ENCODE peak calls at places on chromosomes 11 and 22, in nine cellular contexts. G is A172; X is neural crest cell; I is activated CD8-positive, alpha-beta memory T cell treated with anti-CD3 and anti-CD28 coated beads for 24 hours; R is upper lobe of right lung; A is EL; T is ovary; M is activated naive CD8-positive, alpha-beta T cell treated with anti-CD3 and anti-CD28 coated beads, Interleukin-2, amount 50 U/mL, for 16 hours; F is naive thymus-derived CD8-positive, alpha-beta T cell. W is an unnamed sample.

GRCh38 chr22:27723150-27723549 is 78.4 kb downstream of the MN1 start:
- DNase-seq in G (no peak), X (no peak), I (no peak), R (no peak), A (no peak), T (no peak), M (no peak), F (no peak), W (no peak)

GRCh38 chr11:128678017-128678416 is 15.9 kb upstream of the FLI1 start:
- DNase-seq in G (no peak), X (no peak), I (no peak), R (no peak), A (peak), T (no peak), M (no peak), F (no peak), W (no peak)

GRCh38 chr11:94568200-94568599 is 1.0 kb downstream of the PIWIL4 start:
- DNase-seq in G (no peak), X (no peak), I (no peak), R (no peak), A (no peak), T (no peak), M (no peak), F (no peak), W (no peak)

GRCh38 chr11:94738746-94739145 is 29.4 kb upstream of the AMOTL1 start:
- DNase-seq in G (no peak), X (no peak), I (no peak), R (no peak), A (no peak), T (no peak), M (no peak), F (no peak), W (no peak)

GRCh38 chr11:113849713-113850112 is 25.7 kb downstream of the USP28 start:
- DNase-seq in G (no peak), X (no peak), I (no peak), R (no peak), A (no peak), T (no peak), M (no peak), F (no peak), W (peak)

GRCh38 chr11:47908198-47908597 is 60.0 kb upstream of the NUP160 start:
- DNase-seq in G (no peak), X (no peak), I (no peak), R (no peak), A (no peak), T (no peak), M (no peak), F (no peak), W (no peak)

GRCh38 chr11:2194877-2195755 is 23.5 kb upstream of the TH start:
- DNase-seq in G (no peak), X (peak), I (peak), R (no peak), A (peak), T (no peak), M (peak), F (peak), W (no peak)

GRCh38 chr22:22195265-22196017 is 49.1 kb upstream of the VPREB1 start:
- DNase-seq in G (peak), X (peak), I (peak), R (peak), A (peak), T (no peak), M (peak), F (peak), W (peak)

GRCh38 chr11:120121914-120122473 is 15.9 kb downstream of the TRIM29 start:
- DNase-seq in G (peak), X (no peak), I (no peak), R (peak), A (no peak), T (no peak), M (no peak), F (no peak), W (no peak)

GRCh38 chr11:34963351-34963750 is 46.9 kb downstream of the PDHX start:
- DNase-seq in G (no peak), X (no peak), I (no peak), R (no peak), A (no peak), T (no peak), M (no peak), F (no peak), W (no peak)

GRCh38 chr22:32067613-32068012 is 24.6 kb downstream of the SLC5A1 start:
- DNase-seq in G (no peak), X (no peak), I (no peak), R (no peak), A (no peak), T (no peak), M (no peak), F (no peak), W (no peak)

GRCh38 chr22:40631925-40632324 is 4.6 kb downstream of the MRTFA start:
- DNase-seq in G (no peak), X (no peak), I (no peak), R (no peak), A (no peak), T (no peak), M (no peak), F (no peak), W (no peak)

GRCh38 chr11:68423481-68423880 is 37.1 kb upstream of the PPP6R3 start:
- DNase-seq in G (no peak), X (no peak), I (no peak), R (no peak), A (no peak), T (no peak), M (no peak), F (no peak), W (no peak)

GRCh38 chr11:69919659-69920499 is 100.7 kb upstream of the FGF3 start:
- DNase-seq in G (no peak), X (no peak), I (peak), R (no peak), A (no peak), T (no peak), M (no peak), F (no peak), W (no peak)

GRCh38 chr22:45742866-45743450 is 71.3 kb downstream of the ATXN10 start:
- DNase-seq in G (no peak), X (no peak), I (no peak), R (peak), A (peak), T (no peak), M (no peak), F (no peak), W (no peak)

GRCh38 chr11:72238040-72238450 is 5.9 kb downstream of the PHOX2A start:
- DNase-seq in G (peak), X (peak), I (peak), R (peak), A (peak), T (peak), M (no peak), F (peak), W (peak)

GRCh38 chr11:1532606-1533341 is 39.3 kb downstream of the DUSP8 start:
- DNase-seq in G (no peak), X (no peak), I (no peak), R (no peak), A (peak), T (no peak), M (no peak), F (no peak), W (no peak)

GRCh38 chr11:108871152-108871551 is 206.3 kb downstream of the DDX10 start:
- DNase-seq in G (peak), X (no peak), I (no peak), R (no peak), A (peak), T (peak), M (no peak), F (no peak), W (no peak)

GRCh38 chr11:62726156-62727006 is 876 bp downstream of the HNRNPUL2 start:
- DNase-seq in G (no peak), X (no peak), I (no peak), R (no peak), A (no peak), T (no peak), M (no peak), F (no peak), W (no peak)

GRCh38 chr22:36998620-36999351 is 20.5 kb downstream of the TST start:
- DNase-seq in G (peak), X (no peak), I (no peak), R (no peak), A (peak), T (no peak), M (no peak), F (no peak), W (no peak)

GRCh38 chr11:86172894-86173293 is 71.7 kb upstream of the EED start:
- DNase-seq in G (peak), X (no peak), I (no peak), R (no peak), A (peak), T (no peak), M (no peak), F (no peak), W (no peak)

GRCh38 chr11:13262096-13262495 is 15.5 kb upstream of the BMAL1 start:
- DNase-seq in G (peak), X (no peak), I (no peak), R (no peak), A (peak), T (no peak), M (no peak), F (no peak), W (no peak)

GRCh38 chr11:94183886-94184264 is 55.2 kb downstream of the PANX1 start:
- DNase-seq in G (peak), X (peak), I (peak), R (peak), A (peak), T (no peak), M (no peak), F (no peak), W (peak)

GRCh38 chr11:440065-441042 is 1.5 kb downstream of the ANO9 start:
- DNase-seq in G (no peak), X (no peak), I (no peak), R (no peak), A (no peak), T (no peak), M (no peak), F (no peak), W (no peak)

GRCh38 chr11:4068962-4069361 is 25.6 kb upstream of the RRM1 start:
- DNase-seq in G (no peak), X (no peak), I (no peak), R (no peak), A (no peak), T (no peak), M (no peak), F (no peak), W (no peak)

GRCh38 chr11:85970593-85970992 is 98.3 kb downstream of the PICALM start:
- DNase-seq in G (no peak), X (no peak), I (no peak), R (no peak), A (no peak), T (no peak), M (no peak), F (no peak), W (no peak)

GRCh38 chr11:100928426-100928825 is 201.2 kb downstream of the PGR start:
- DNase-seq in G (no peak), X (no peak), I (no peak), R (no peak), A (peak), T (no peak), M (no peak), F (no peak), W (no peak)

GRCh38 chr11:104870910-104871309 is 27.4 kb downstream of the CASP12 start:
- DNase-seq in G (no peak), X (no peak), I (no peak), R (no peak), A (no peak), T (no peak), M (no peak), F (no peak), W (no peak)

GRCh38 chr11:90836031-90836430 is 613.2 kb upstream of the CHORDC1 start:
- DNase-seq in G (no peak), X (no peak), I (no peak), R (no peak), A (no peak), T (no peak), M (no peak), F (no peak), W (no peak)

GRCh38 chr22:48445113-48445827 is 1382.4 kb downstream of the BRD1 start:
- DNase-seq in G (peak), X (no peak), I (no peak), R (no peak), A (peak), T (no peak), M (no peak), F (no peak), W (no peak)

GRCh38 chr11:11456896-11457295 is 103.8 kb upstream of the CSNK2A3 start:
- DNase-seq in G (no peak), X (no peak), I (no peak), R (no peak), A (no peak), T (no peak), M (no peak), F (no peak), W (no peak)

GRCh38 chr11:16276251-16276650 is 80.1 kb downstream of the SOX6 start:
- DNase-seq in G (no peak), X (no peak), I (no peak), R (no peak), A (no peak), T (no peak), M (no peak), F (no peak), W (no peak)

GRCh38 chr11:48064306-48064705 is 83.9 kb downstream of the PTPRJ start:
- DNase-seq in G (peak), X (no peak), I (no peak), R (no peak), A (peak), T (no peak), M (no peak), F (no peak), W (no peak)

GRCh38 chr11:111193924-111194490 is 51.5 kb upstream of the POU2AF2 start:
- DNase-seq in G (no peak), X (no peak), I (no peak), R (no peak), A (no peak), T (no peak), M (no peak), F (no peak), W (no peak)

GRCh38 chr22:38567531-38568245 is 2.3 kb downstream of the DMC1 start:
- DNase-seq in G (no peak), X (no peak), I (no peak), R (no peak), A (no peak), T (no peak), M (no peak), F (no peak), W (no peak)